ENCODE peak calls at places on chromosomes 7 and 10, in ten cellular contexts. H is fibroblast of lung; M is H9; Q is left lung; Y is coronary artery; W is choroid plexus epithelial cell; O is GM23338; K is sigmoid colon; A is CD4-positive, alpha-beta T cell; I is kidney epithelial cell. X is an unnamed sample.

GRCh38 chr7:149792220-149792595 is 18.8 kb upstream of the ZNF467 start:
- DNase-seq in H (no peak), M (no peak), Q (no peak), Y (no peak), W (no peak), O (no peak), K (no peak), A (no peak), I (no peak), X (no peak)

GRCh38 chr7:116339564-116339963 is 129.2 kb downstream of the TES start:
- DNase-seq in H (no peak), M (no peak), Q (no peak), Y (no peak), W (peak; percentile 26), O (no peak), K (no peak), A (no peak), I (no peak), X (peak; percentile 26)

GRCh38 chr10:70584941-70585544 is 17.5 kb downstream of the PRF1 start:
- DNase-seq in H (peak; percentile 56), M (peak; percentile 91), Q (peak; percentile 70), Y (no peak), W (peak; percentile 66), O (peak; percentile 84), K (peak; percentile 60), A (no peak), I (no peak), X (no peak)

GRCh38 chr10:97888134-97888533 is 38.5 kb downstream of the GOLGA7B start:
- DNase-seq in H (no peak), M (no peak), Q (no peak), Y (no peak), W (no peak), O (no peak), K (no peak), A (no peak), I (no peak), X (no peak)

GRCh38 chr7:70805360-70805759 is 326.6 kb upstream of the GALNT17 start:
- DNase-seq in H (no peak), M (no peak), Q (no peak), Y (no peak), W (no peak), O (no peak), K (no peak), A (no peak), I (no peak), X (no peak)

GRCh38 chr10:108755661-108756060 is 1167.7 kb downstream of the XPNPEP1 start:
- DNase-seq in H (no peak), M (no peak), Q (no peak), Y (no peak), W (no peak), O (no peak), K (no peak), A (no peak), I (peak; percentile 34), X (no peak)

GRCh38 chr10:97333351-97333600 is 1.3 kb downstream of the FRAT2 start:
- DNase-seq in H (peak; percentile 55), M (peak; percentile 46), Q (no peak), Y (no peak), W (peak; percentile 58), O (peak; percentile 76), K (no peak), A (no peak), I (no peak), X (peak; percentile 59)

GRCh38 chr7:158256091-158256816 is 331.4 kb downstream of the PTPRN2 start:
- DNase-seq in H (no peak), M (no peak), Q (peak; percentile 44), Y (no peak), W (no peak), O (no peak), K (peak; percentile 34), A (no peak), I (no peak), X (no peak)

GRCh38 chr7:12674861-12675260 is 12.6 kb upstream of the ARL4A start:
- DNase-seq in H (peak; percentile 66), M (peak; percentile 50), Q (no peak), Y (no peak), W (peak; percentile 94), O (peak; percentile 83), K (no peak), A (peak; percentile 10), I (no peak), X (peak; percentile 71)

DNA sequence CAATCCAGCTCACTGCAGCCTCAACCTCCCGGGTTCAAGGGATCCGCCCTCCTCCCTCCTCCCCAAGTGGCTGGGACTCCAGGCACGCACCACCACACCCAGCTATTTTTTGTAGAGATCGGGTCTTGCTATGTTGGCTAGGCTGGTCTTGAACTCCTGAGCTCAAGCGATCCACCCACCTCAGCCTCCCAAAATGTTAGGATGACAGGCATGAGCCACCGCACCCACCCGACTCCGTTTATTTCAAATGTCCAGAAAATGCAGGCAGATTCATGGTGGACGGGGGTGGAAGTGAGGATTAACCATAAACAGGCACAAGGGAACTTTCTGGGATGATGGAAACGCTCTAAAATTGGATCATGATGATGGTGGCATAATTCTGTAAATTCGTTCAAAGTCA is 84.5 kb upstream of the DNAAF5 start:
- DNase-seq in H (no peak), M (no peak), Q (peak; percentile 4), Y (no peak), W (no peak), O (no peak), K (no peak), A (no peak), I (no peak), X (no peak)
- TF ChIP-seq CTCF in H (no peak), M (no peak), Q (no peak), Y (no peak), W (no peak), O (no peak), K (no peak), A (no peak), I (no peak), X (no peak)

GRCh38 chr10:92173996-92174395 is 116.9 kb downstream of the CPEB3 start:
- DNase-seq in H (no peak), M (no peak), Q (no peak), Y (no peak), W (no peak), O (peak; percentile 11), K (no peak), A (no peak), I (no peak), X (no peak)
- TF ChIP-seq CTCF in H (no peak), M (no peak), Q (no peak), Y (no peak), W (no peak), O (no peak), K (no peak), A (no peak), I (no peak), X (no peak)

GRCh38 chr7:28882896-28883470 is 75.1 kb downstream of the TRIL start:
- DNase-seq in H (no peak), M (no peak), Q (no peak), Y (no peak), W (no peak), O (no peak), K (no peak), A (no peak), I (no peak), X (peak; percentile 7)

GRCh38 chr7:28873410-28873809 is 84.7 kb downstream of the TRIL start:
- DNase-seq in H (no peak), M (no peak), Q (no peak), Y (no peak), W (no peak), O (no peak), K (no peak), A (no peak), I (no peak), X (no peak)

GRCh38 chr7:28879105-28879504 is 79.0 kb downstream of the TRIL start:
- DNase-seq in H (peak; percentile 6), M (no peak), Q (no peak), Y (no peak), W (no peak), O (no peak), K (no peak), A (no peak), I (no peak), X (no peak)
- TF ChIP-seq CTCF in H (no peak), M (no peak), Q (no peak), Y (no peak), W (no peak), O (no peak), K (no peak), A (no peak), I (peak; percentile 7), X (no peak)

GRCh38 chr7:74505426-74506328 is 52.0 kb downstream of the GTF2IRD1 start:
- DNase-seq in H (peak; percentile 83), M (no peak), Q (no peak), Y (no peak), W (peak; percentile 28), O (no peak), K (peak; percentile 68), A (no peak), I (no peak), X (no peak)

GRCh38 chr7:74503943-74504342 is 50.2 kb downstream of the GTF2IRD1 start:
- DNase-seq in H (no peak), M (no peak), Q (no peak), Y (no peak), W (no peak), O (no peak), K (no peak), A (no peak), I (no peak), X (no peak)

GRCh38 chr7:74501298-74501697 is 47.6 kb downstream of the GTF2IRD1 start:
- DNase-seq in H (no peak), M (no peak), Q (no peak), Y (no peak), W (no peak), O (peak; percentile 56), K (peak; percentile 87), A (no peak), I (no peak), X (peak; percentile 69)

GRCh38 chr7:74502216-74502891 is 48.6 kb downstream of the GTF2IRD1 start:
- DNase-seq in H (no peak), M (no peak), Q (peak; percentile 75), Y (no peak), W (no peak), O (no peak), K (peak; percentile 91), A (no peak), I (no peak), X (peak; percentile 80)

GRCh38 chr7:74503061-74503460 is 49.4 kb downstream of the GTF2IRD1 start:
- DNase-seq in H (no peak), M (no peak), Q (no peak), Y (no peak), W (no peak), O (no peak), K (no peak), A (no peak), I (no peak), X (no peak)
- TF ChIP-seq CTCF in H (no peak), M (no peak), Q (no peak), Y (no peak), W (no peak), O (no peak), K (no peak), A (no peak), I (no peak), X (no peak)

GRCh38 chr10:13590886-13591285 is 4.1 kb downstream of the PRPF18 start:
- DNase-seq in H (no peak), M (no peak), Q (no peak), Y (no peak), W (peak; percentile 1), O (no peak), K (no peak), A (no peak), I (no peak), X (no peak)
- TF ChIP-seq CTCF in H (no peak), M (no peak), Q (no peak), Y (no peak), W (no peak), O (no peak), K (no peak), A (no peak), I (no peak), X (no peak)

X was measured in MCF 10A.